ENCODE peak calls at places on chromosomes 7 and 10, in ten cellular contexts. One of them, this sample, is unnamed.

GRCh38 chr7:68279827-68280400 is 1283.3 kb downstream of the TYW1 start:
- DNase-seq in suprapubic skin: no peak
- DNase-seq in nephron progenitor cell: no peak
- DNase-seq in psoas muscle: no peak
- DNase-seq in NCI-H460: no peak
- DNase-seq in heart left ventricle: no peak
- DNase-seq in DMS79 treated with DMSO at 0.1 percent for 48 hours: no peak
- DNase-seq in NCI-H2081: no peak
- DNase-seq in hypothalamus: no peak
- DNase-seq in effector memory CD8-positive, alpha-beta T cell: no peak
- DNase-seq in this sample: no peak

GRCh38 chr7:21365866-21366624 is 61.8 kb upstream of the SP4 start:
- DNase-seq in effector memory CD8-positive, alpha-beta T cell: no peak
- DNase-seq in NCI-H2081: peak
- DNase-seq in DMS79 treated with DMSO at 0.1 percent for 48 hours: no peak
- DNase-seq in suprapubic skin: no peak
- DNase-seq in psoas muscle: no peak
- DNase-seq in NCI-H460: peak
- DNase-seq in heart left ventricle: no peak
- DNase-seq in hypothalamus: no peak
- DNase-seq in nephron progenitor cell: no peak
- DNase-seq in this sample: no peak

GRCh38 chr10:74417397-74417796 is 266.4 kb downstream of the ADK start:
- DNase-seq in hypothalamus: no peak
- DNase-seq in NCI-H2081: peak
- DNase-seq in NCI-H460: no peak
- DNase-seq in suprapubic skin: no peak
- DNase-seq in effector memory CD8-positive, alpha-beta T cell: no peak
- DNase-seq in heart left ventricle: no peak
- DNase-seq in psoas muscle: no peak
- DNase-seq in DMS79 treated with DMSO at 0.1 percent for 48 hours: no peak
- DNase-seq in nephron progenitor cell: no peak
- DNase-seq in this sample: no peak

GRCh38 chr7:140035400-140036223 is 27.1 kb downstream of the PARP12 start:
- DNase-seq in DMS79 treated with DMSO at 0.1 percent for 48 hours: no peak
- DNase-seq in hypothalamus: no peak
- DNase-seq in effector memory CD8-positive, alpha-beta T cell: no peak
- DNase-seq in suprapubic skin: no peak
- DNase-seq in heart left ventricle: no peak
- DNase-seq in psoas muscle: no peak
- DNase-seq in NCI-H2081: no peak
- DNase-seq in nephron progenitor cell: no peak
- DNase-seq in NCI-H460: peak
- DNase-seq in this sample: no peak

GRCh38 chr7:101870361-101871062 is 53.1 kb downstream of the CUX1 start:
- DNase-seq in NCI-H460: no peak
- DNase-seq in DMS79 treated with DMSO at 0.1 percent for 48 hours: peak
- DNase-seq in suprapubic skin: no peak
- DNase-seq in NCI-H2081: peak
- DNase-seq in heart left ventricle: no peak
- DNase-seq in hypothalamus: no peak
- DNase-seq in nephron progenitor cell: no peak
- DNase-seq in effector memory CD8-positive, alpha-beta T cell: no peak
- DNase-seq in psoas muscle: no peak
- DNase-seq in this sample: no peak

GRCh38 chr7:76403780-76404494 is 5.6 kb downstream of the SSC4D start:
- DNase-seq in NCI-H2081: no peak
- DNase-seq in heart left ventricle: no peak
- DNase-seq in hypothalamus: no peak
- DNase-seq in DMS79 treated with DMSO at 0.1 percent for 48 hours: no peak
- DNase-seq in suprapubic skin: no peak
- DNase-seq in psoas muscle: no peak
- DNase-seq in nephron progenitor cell: no peak
- DNase-seq in NCI-H460: no peak
- DNase-seq in effector memory CD8-positive, alpha-beta T cell: no peak
- DNase-seq in this sample: no peak

GRCh38 chr10:45370202-45370955 is 3.6 kb upstream of the ALOX5 start:
- DNase-seq in suprapubic skin: no peak
- DNase-seq in psoas muscle: no peak
- DNase-seq in NCI-H2081: no peak
- DNase-seq in hypothalamus: no peak
- DNase-seq in nephron progenitor cell: no peak
- DNase-seq in effector memory CD8-positive, alpha-beta T cell: no peak
- DNase-seq in NCI-H460: no peak
- DNase-seq in heart left ventricle: no peak
- DNase-seq in DMS79 treated with DMSO at 0.1 percent for 48 hours: no peak
- DNase-seq in this sample: peak

GRCh38 chr7:34060548-34060947 is 155.2 kb downstream of the BMPER start:
- DNase-seq in heart left ventricle: no peak
- DNase-seq in NCI-H460: peak
- DNase-seq in suprapubic skin: no peak
- DNase-seq in effector memory CD8-positive, alpha-beta T cell: no peak
- DNase-seq in hypothalamus: no peak
- DNase-seq in psoas muscle: no peak
- DNase-seq in nephron progenitor cell: no peak
- DNase-seq in NCI-H2081: no peak
- DNase-seq in DMS79 treated with DMSO at 0.1 percent for 48 hours: no peak
- DNase-seq in this sample: no peak

GRCh38 chr10:88361995-88362540 is 221.1 kb downstream of the RNLS start:
- DNase-seq in effector memory CD8-positive, alpha-beta T cell: no peak
- DNase-seq in hypothalamus: no peak
- DNase-seq in NCI-H2081: no peak
- DNase-seq in heart left ventricle: no peak
- DNase-seq in NCI-H460: no peak
- DNase-seq in suprapubic skin: no peak
- DNase-seq in DMS79 treated with DMSO at 0.1 percent for 48 hours: no peak
- DNase-seq in psoas muscle: no peak
- DNase-seq in nephron progenitor cell: no peak
- DNase-seq in this sample: no peak

GRCh38 chr7:102009628-102010027 is 192.2 kb downstream of the CUX1 start:
- DNase-seq in effector memory CD8-positive, alpha-beta T cell: no peak
- DNase-seq in hypothalamus: no peak
- DNase-seq in nephron progenitor cell: no peak
- DNase-seq in suprapubic skin: no peak
- DNase-seq in heart left ventricle: no peak
- DNase-seq in NCI-H460: no peak
- DNase-seq in psoas muscle: no peak
- DNase-seq in DMS79 treated with DMSO at 0.1 percent for 48 hours: peak
- DNase-seq in NCI-H2081: no peak
- DNase-seq in this sample: no peak

GRCh38 chr10:96325719-96326373 is 21.6 kb downstream of the DNTT start:
- DNase-seq in heart left ventricle: no peak
- DNase-seq in NCI-H460: no peak
- DNase-seq in NCI-H2081: no peak
- DNase-seq in suprapubic skin: no peak
- DNase-seq in effector memory CD8-positive, alpha-beta T cell: no peak
- DNase-seq in psoas muscle: no peak
- DNase-seq in hypothalamus: no peak
- DNase-seq in nephron progenitor cell: no peak
- DNase-seq in DMS79 treated with DMSO at 0.1 percent for 48 hours: no peak
- DNase-seq in this sample: no peak

GRCh38 chr7:155418941-155419755 is 38.8 kb upstream of the EN2 start:
- DNase-seq in DMS79 treated with DMSO at 0.1 percent for 48 hours: no peak
- DNase-seq in hypothalamus: no peak
- DNase-seq in nephron progenitor cell: no peak
- DNase-seq in heart left ventricle: no peak
- DNase-seq in suprapubic skin: no peak
- DNase-seq in NCI-H460: no peak
- DNase-seq in effector memory CD8-positive, alpha-beta T cell: no peak
- DNase-seq in NCI-H2081: no peak
- DNase-seq in psoas muscle: no peak
- DNase-seq in this sample: no peak

GRCh38 chr7:67566101-67566500 is 569.5 kb downstream of the TYW1 start:
- DNase-seq in suprapubic skin: no peak
- DNase-seq in NCI-H2081: no peak
- DNase-seq in effector memory CD8-positive, alpha-beta T cell: no peak
- DNase-seq in NCI-H460: no peak
- DNase-seq in nephron progenitor cell: no peak
- DNase-seq in psoas muscle: no peak
- DNase-seq in hypothalamus: no peak
- DNase-seq in heart left ventricle: no peak
- DNase-seq in DMS79 treated with DMSO at 0.1 percent for 48 hours: no peak
- DNase-seq in this sample: no peak